ENCODE peak calls at places on chromosome 4, in four cellular contexts. U is GM12878, J is H1, D is K562. H is an unnamed sample. For H3K4me1, the result is how much of the 10 kb centered on the place peaks cover.

GRCh38 chr4:29762151-29762550 is 958.0 kb upstream of the PCDH7 start:
- DNase-seq in J (no peak), U (no peak), D (no peak), H (no peak)

GRCh38 chr4:42483426-42484379 is 86.4 kb downstream of the SHISA3 start:
- DNase-seq in J (no peak), D (no peak), U (no peak), H (no peak)

GRCh38 chr4:10243856-10244255 is 127.3 kb upstream of the WDR1 start:
- DNase-seq in J (no peak), U (no peak), D (no peak), H (no peak)

GRCh38 chr4:113325876-113326615 is 276.6 kb downstream of the ANK2 start:
- DNase-seq in J (no peak), U (no peak), D (no peak), H (no peak)

GRCh38 chr4:10893417-10893816 is 208.8 kb upstream of the CLNK start:
- DNase-seq in J (peak), U (peak), D (no peak), H (no peak)

GRCh38 chr4:33966808-33967207 is 2277.5 kb downstream of the ARAP2 start:
- DNase-seq in J (no peak), D (no peak), U (no peak), H (no peak)

GRCh38 chr4:25439913-25440477 is 62.9 kb downstream of the ANAPC4 start:
- DNase-seq in U (peak), J (no peak), D (peak), H (peak)

GRCh38 chr4:137739391-137739790 is 207.1 kb upstream of the PCDH18 start:
- DNase-seq in J (no peak), U (no peak), D (no peak), H (no peak)

GRCh38 chr4:78439328-78439727 is 112.2 kb upstream of the ANXA3 start:
- DNase-seq in D (no peak), J (no peak), U (no peak), H (no peak)

GRCh38 chr4:32140636-32141035 is 1420.5 kb downstream of the PCDH7 start:
- DNase-seq in U (no peak), D (no peak), J (no peak), H (no peak)

GRCh38 chr4:54085284-54085683 is 14.7 kb upstream of the GSX2 start:
- DNase-seq in D (no peak), J (no peak), U (no peak), H (no peak)

GRCh38 chr4:85825937-85826678 is 351.2 kb downstream of the ARHGAP24 start:
- DNase-seq in D (no peak), J (peak), U (no peak), H (no peak)

GRCh38 chr4:156677136-156677535 is 294.5 kb downstream of the PDGFC start:
- DNase-seq in U (no peak), D (no peak), J (peak), H (peak)

GRCh38 chr4:79851625-79852304 is 221.3 kb downstream of the ANTXR2 start:
- DNase-seq in J (no peak), D (no peak), U (no peak), H (no peak)

GRCh38 chr4:15756361-15756861 is 21.7 kb upstream of the CD38 start:
- DNase-seq in J (no peak), D (no peak), U (peak), H (peak)

GRCh38 chr4:15479089-15479912 is 9.6 kb downstream of the CC2D2A start:
- DNase-seq in D (peak), U (no peak), J (peak), H (peak)

GRCh38 chr4:87949961-87950360 is 25.6 kb upstream of the SPP1 start:
- DNase-seq in U (no peak), D (no peak), J (no peak), H (no peak)

GRCh38 chr4:145934434-145935047 is 4.1 kb downstream of the ZNF827 start:
- DNase-seq in J (no peak), D (no peak), U (no peak), H (no peak)

GRCh38 chr4:46886711-46887110 is 22.3 kb downstream of the COX7B2 start:
- DNase-seq in J (no peak), D (no peak), U (no peak), H (no peak)

DNA sequence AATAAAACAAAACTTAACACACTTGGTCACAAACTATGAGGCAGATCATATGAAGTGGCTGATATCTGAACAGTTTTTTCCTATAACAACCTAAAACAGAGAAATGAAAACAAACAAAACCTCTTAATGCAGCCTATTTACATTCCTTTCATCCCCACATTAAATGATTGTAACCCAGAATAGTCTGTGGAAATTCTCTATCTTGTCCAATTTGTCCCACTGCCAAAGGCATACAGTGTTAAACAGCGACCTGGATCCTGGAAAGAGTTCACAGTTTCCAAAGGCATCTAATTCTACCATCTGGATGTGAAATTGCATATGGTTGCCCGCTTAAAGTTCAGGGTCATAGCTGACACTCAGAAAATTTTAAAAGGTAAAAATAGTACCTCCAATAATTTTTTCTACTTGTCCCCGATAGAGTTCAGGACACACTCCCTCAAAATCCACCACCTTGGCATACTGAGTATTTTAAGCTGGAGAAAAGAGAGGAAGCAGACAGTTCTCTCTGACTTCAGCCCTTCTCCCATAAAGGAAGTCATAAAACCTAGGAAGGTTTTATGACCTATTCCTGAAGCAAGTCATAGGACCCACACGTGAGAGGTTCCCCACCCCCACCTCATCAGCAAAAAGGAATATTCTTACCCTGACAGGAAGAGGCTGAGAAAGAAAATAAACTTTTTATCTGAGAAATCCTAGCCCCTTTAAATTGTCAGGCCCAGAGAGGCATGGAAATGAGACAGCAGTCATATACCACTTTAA is 270.2 kb downstream of the PAPSS1 start:
- DNase-seq in D (no peak), U (no peak), J (no peak), H (no peak)
- TF ChIP-seq JUND in D (no peak), U (no peak), J (no peak), H (no peak)

DNA sequence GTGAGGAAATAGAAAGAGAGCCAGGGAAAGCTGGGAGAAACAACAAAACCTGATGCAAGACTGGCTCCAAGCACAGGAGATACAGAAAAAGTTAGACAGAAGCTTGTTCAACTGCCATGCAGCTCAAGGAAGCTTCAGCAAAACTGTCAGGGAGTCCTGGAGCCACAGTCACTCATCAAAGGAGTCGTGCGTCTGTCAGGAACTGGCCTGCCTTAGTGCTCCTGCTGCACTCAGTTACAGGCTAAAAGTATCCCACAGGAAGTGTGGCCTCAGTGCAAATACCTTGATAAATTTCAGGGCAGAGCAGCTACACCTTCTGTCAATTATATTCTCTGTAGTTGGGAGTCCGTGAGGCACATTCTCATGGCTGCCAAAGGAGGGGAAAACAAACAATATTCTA is 655.5 kb upstream of the INTU start:
- DNase-seq in U (no peak), D (peak), J (no peak), H (no peak)
- TF ChIP-seq EGR1 in U (no peak), D (no peak), J (no peak), H (no peak)

GRCh38 chr4:56914336-56914735 is 6.6 kb downstream of the REST start:
- DNase-seq in D (no peak), J (no peak), U (no peak), H (no peak)
- H3K4me1 ChIP-seq in D (under half), J (under half), U (under half), H (under half)

GRCh38 chr4:128516568-128516967 is 229.0 kb upstream of the PGRMC2 start:
- DNase-seq in J (no peak), D (no peak), U (peak), H (no peak)
- TF ChIP-seq JUND in J (no peak), D (no peak), U (no peak), H (no peak)

GRCh38 chr4:7073059-7073458 is 5.2 kb upstream of the GRPEL1 start:
- DNase-seq in J (no peak), U (no peak), D (no peak), H (no peak)

GRCh38 chr4:7074423-7074822 is 6.6 kb upstream of the GRPEL1 start:
- DNase-seq in D (no peak), U (no peak), J (no peak), H (no peak)

GRCh38 chr4:7070729-7071511 is 3.1 kb upstream of the GRPEL1 start:
- DNase-seq in U (peak), D (peak), J (peak), H (peak)

GRCh38 chr4:7075962-7076693 is 8.3 kb upstream of the GRPEL1 start:
- DNase-seq in J (no peak), U (no peak), D (no peak), H (no peak)

GRCh38 chr4:7073526-7074390 is 5.9 kb upstream of the GRPEL1 start:
- DNase-seq in U (no peak), J (peak), D (peak), H (peak)
- TF ChIP-seq EGR1 in U (no peak), J (no peak), D (no peak), H (no peak)

DNA sequence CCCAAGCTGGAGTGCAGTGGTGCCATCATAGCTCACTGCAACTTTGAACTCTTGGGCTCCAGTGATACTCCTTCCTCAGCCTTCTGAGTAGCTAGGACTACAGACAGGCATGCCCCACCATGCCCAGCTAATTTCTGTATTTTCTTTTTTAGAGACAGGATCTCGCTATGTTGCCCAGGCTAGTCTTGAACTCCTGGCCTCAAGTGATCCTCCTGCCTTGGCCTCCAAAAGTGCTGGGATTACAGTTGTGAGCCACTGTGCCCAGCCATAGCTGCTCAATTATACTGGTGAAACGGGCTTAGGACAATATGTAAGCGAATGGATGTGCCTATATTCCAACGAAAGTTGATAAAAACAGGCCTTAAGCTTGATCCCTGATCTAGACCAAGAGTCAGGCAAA is 13.1 kb downstream of the CASP3 start:
- DNase-seq in U (no peak), D (no peak), J (no peak), H (no peak)
- H3K4me1 ChIP-seq in U (under half), D (under half), J (under half), H (under half)

DNA sequence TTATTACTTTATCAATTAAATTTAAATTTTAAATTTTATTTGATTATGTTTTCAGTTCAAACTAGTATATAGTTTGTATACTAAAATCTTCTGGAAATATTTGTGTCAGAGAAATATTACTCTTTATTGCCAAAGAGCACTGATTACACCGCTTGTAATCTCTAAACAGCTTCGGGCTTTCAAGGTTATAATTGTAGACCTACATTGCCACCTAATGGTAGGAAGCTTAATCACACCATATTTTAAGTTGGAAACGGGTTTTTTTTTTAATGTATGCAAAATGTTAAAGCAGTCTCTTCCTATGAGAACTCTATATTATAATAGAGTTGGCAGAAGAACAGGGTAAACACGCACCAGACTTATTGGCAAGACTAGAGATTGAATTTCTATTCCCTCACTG is 19.4 kb upstream of the NFXL1 start:
- DNase-seq in U (no peak), D (peak), J (no peak), H (no peak)
- TF ChIP-seq JUND in U (no peak), D (no peak), J (no peak), H (no peak)

GRCh38 chr4:184962125-184962638 is 56.1 kb upstream of the HELT start:
- DNase-seq in J (no peak), U (no peak), D (no peak), H (no peak)
- TF ChIP-seq EGR1 in J (no peak), U (no peak), D (no peak), H (no peak)

GRCh38 chr4:8188743-8189550 is 10.1 kb upstream of the SH3TC1 start:
- DNase-seq in U (no peak), J (no peak), D (no peak), H (no peak)

GRCh38 chr4:8185930-8186329 is 13.2 kb upstream of the SH3TC1 start:
- DNase-seq in J (no peak), U (no peak), D (no peak), H (no peak)

GRCh38 chr4:8189551-8190466 is 9.3 kb upstream of the SH3TC1 start:
- DNase-seq in J (no peak), U (no peak), D (no peak), H (no peak)

GRCh38 chr4:8186883-8187282 is 12.2 kb upstream of the SH3TC1 start:
- DNase-seq in J (no peak), D (no peak), U (no peak), H (no peak)

GRCh38 chr4:8188085-8188484 is 11.0 kb upstream of the SH3TC1 start:
- DNase-seq in J (no peak), D (no peak), U (no peak), H (no peak)
- H3K4me1 ChIP-seq in J (under half), D (under half), U (under half), H (under half)

GRCh38 chr4:176981074-176981473 is 188.4 kb upstream of the VEGFC start:
- DNase-seq in D (no peak), U (no peak), J (no peak), H (no peak)
- TF ChIP-seq JUND in D (no peak), U (no peak), J (no peak), H (no peak)